ENCODE peak calls at places on chromosomes 12 and 14, in four cellular contexts. O is HCT116, Z is IMR-90, J is esophagus squamous epithelium. L is an unnamed sample. For H3K4me1, the result is how much of the 10 kb centered on the place peaks cover.

GRCh38 chr12:23760495-23760894 is 189.0 kb downstream of the SOX5 start:
- DNase-seq in O (no peak), J (no peak), Z (no peak), L (no peak)

GRCh38 chr12:124700810-124701594 is 133.6 kb upstream of the NCOR2 start:
- DNase-seq in Z (peak), O (no peak), J (no peak), L (peak)

GRCh38 chr14:20624495-20625070 is 16.9 kb downstream of the OR6S1 start:
- DNase-seq in O (no peak), Z (peak), J (no peak), L (no peak)

GRCh38 chr14:35438910-35439713 is 34.6 kb upstream of the NFKBIA start:
- DNase-seq in Z (no peak), J (no peak), O (peak), L (no peak)

GRCh38 chr14:57391609-57392195 is 1.3 kb downstream of the NAA30 start:
- DNase-seq in Z (peak), O (no peak), J (no peak), L (no peak)

GRCh38 chr14:38042356-38042755 is 165.3 kb upstream of the SSTR1 start:
- DNase-seq in Z (peak), J (no peak), O (peak), L (no peak)

GRCh38 chr12:31737763-31738162 is 8.9 kb upstream of the AMN1 start:
- DNase-seq in Z (no peak), J (no peak), O (no peak), L (no peak)

GRCh38 chr14:60102389-60102788 is 10.7 kb downstream of the PCNX4 start:
- DNase-seq in J (no peak), O (no peak), Z (peak), L (no peak)

GRCh38 chr12:127810026-127810425 is 456.9 kb upstream of the TMEM132C start:
- DNase-seq in O (no peak), J (no peak), Z (no peak), L (no peak)

GRCh38 chr12:94762259-94762942 is 112.0 kb upstream of the TMCC3 start:
- DNase-seq in Z (no peak), J (no peak), O (no peak), L (no peak)

GRCh38 chr12:63308701-63309100 is 157.7 kb upstream of the AVPR1A start:
- DNase-seq in O (no peak), J (no peak), Z (no peak), L (no peak)

GRCh38 chr14:99273025-99273723 is 1.2 kb upstream of the BCL11B start:
- DNase-seq in O (no peak), Z (no peak), J (no peak), L (no peak)

GRCh38 chr12:53829130-53829529 is 77.4 kb upstream of the CISTR start:
- DNase-seq in O (no peak), J (no peak), Z (no peak), L (no peak)

GRCh38 chr12:106764738-106765137 is 9.7 kb upstream of the RIC8B start:
- DNase-seq in J (no peak), Z (no peak), O (no peak), L (no peak)

GRCh38 chr12:110741795-110742717 is 635 bp downstream of the PPP1CC start:
- DNase-seq in O (no peak), J (no peak), Z (peak), L (no peak)

GRCh38 chr12:56120158-56120846 is 2.2 kb downstream of the ZC3H10 start:
- DNase-seq in J (no peak), O (no peak), Z (peak), L (no peak)

GRCh38 chr12:117494833-117495714 is 133.6 kb upstream of the NOS1 start:
- DNase-seq in O (no peak), Z (no peak), J (no peak), L (no peak)

GRCh38 chr14:56666716-56667115 is 87.1 kb downstream of the TMEM260 start:
- DNase-seq in J (no peak), O (no peak), Z (peak), L (no peak)

GRCh38 chr12:50006754-50007442 is 18.4 kb downstream of the RACGAP1 start:
- DNase-seq in Z (peak), O (no peak), J (no peak), L (no peak)

GRCh38 chr14:68444449-68445168 is 348.3 kb downstream of the ZFP36L1 start:
- DNase-seq in Z (peak), J (no peak), O (no peak), L (peak)

GRCh38 chr12:107442593-107442992 is 243.0 kb upstream of the PWP1 start:
- DNase-seq in Z (peak), J (no peak), O (no peak), L (no peak)

GRCh38 chr12:54021006-54021405 is 7.2 kb upstream of the HOXC6 start:
- DNase-seq in J (no peak), Z (no peak), O (no peak), L (no peak)

GRCh38 chr12:110639336-110640178 is 25.6 kb downstream of the TCTN1 start:
- DNase-seq in O (no peak), J (no peak), Z (peak), L (no peak)

GRCh38 chr14:54627325-54627717 is 60.4 kb downstream of the SAMD4A start:
- DNase-seq in O (no peak), J (no peak), Z (no peak), L (no peak)

GRCh38 chr14:61750708-61751474 is 11.3 kb upstream of the SNAPC1 start:
- DNase-seq in O (peak), J (peak), Z (peak), L (peak)
- TF ChIP-seq POLR2A in O (peak), J (no peak), Z (no peak), L (peak)

GRCh38 chr14:76138758-76139723 is 12.7 kb upstream of the GPATCH2L start:
- DNase-seq in O (no peak), Z (no peak), J (no peak), L (no peak)
- H3K4me3 ChIP-seq in O (no peak), Z (no peak), J (peak), L (peak)

GRCh38 chr14:24984846-24985589 is 64.9 kb downstream of the STXBP6 start:
- DNase-seq in J (no peak), Z (no peak), O (no peak), L (no peak)
- H3K4me1 ChIP-seq in J (under half), Z (under half), O (under half), L (under half)

GRCh38 chr14:74905595-74906142 is 17.4 kb downstream of the RPS6KL1 start:
- DNase-seq in Z (peak), O (peak), J (no peak), L (peak)

GRCh38 chr14:74907744-74908143 is 15.3 kb downstream of the RPS6KL1 start:
- DNase-seq in J (no peak), Z (no peak), O (no peak), L (no peak)

GRCh38 chr14:74904623-74905503 is 18.2 kb downstream of the RPS6KL1 start:
- DNase-seq in J (no peak), Z (no peak), O (no peak), L (no peak)

GRCh38 chr14:74908861-74909341 is 14.2 kb downstream of the RPS6KL1 start:
- DNase-seq in J (no peak), Z (no peak), O (no peak), L (no peak)

GRCh38 chr14:74906923-74907620 is 16.0 kb downstream of the RPS6KL1 start:
- DNase-seq in J (no peak), Z (no peak), O (no peak), L (no peak)
- TF ChIP-seq POLR2A in J (no peak), Z (no peak), O (no peak), L (no peak)

GRCh38 chr12:57547366-57548315 is 649 bp upstream of the DCTN2 start:
- DNase-seq in J (no peak), O (no peak), Z (no peak), L (no peak)
- H3K4me3 ChIP-seq in J (peak), O (peak), Z (no peak), L (peak)

GRCh38 chr12:114666746-114667668 is 17.0 kb downstream of the TBX3 start:
- DNase-seq in Z (no peak), J (no peak), O (no peak), L (no peak)
- H3K4me1 ChIP-seq in Z (under half), J (under half), O (under half), L (under half)

DNA sequence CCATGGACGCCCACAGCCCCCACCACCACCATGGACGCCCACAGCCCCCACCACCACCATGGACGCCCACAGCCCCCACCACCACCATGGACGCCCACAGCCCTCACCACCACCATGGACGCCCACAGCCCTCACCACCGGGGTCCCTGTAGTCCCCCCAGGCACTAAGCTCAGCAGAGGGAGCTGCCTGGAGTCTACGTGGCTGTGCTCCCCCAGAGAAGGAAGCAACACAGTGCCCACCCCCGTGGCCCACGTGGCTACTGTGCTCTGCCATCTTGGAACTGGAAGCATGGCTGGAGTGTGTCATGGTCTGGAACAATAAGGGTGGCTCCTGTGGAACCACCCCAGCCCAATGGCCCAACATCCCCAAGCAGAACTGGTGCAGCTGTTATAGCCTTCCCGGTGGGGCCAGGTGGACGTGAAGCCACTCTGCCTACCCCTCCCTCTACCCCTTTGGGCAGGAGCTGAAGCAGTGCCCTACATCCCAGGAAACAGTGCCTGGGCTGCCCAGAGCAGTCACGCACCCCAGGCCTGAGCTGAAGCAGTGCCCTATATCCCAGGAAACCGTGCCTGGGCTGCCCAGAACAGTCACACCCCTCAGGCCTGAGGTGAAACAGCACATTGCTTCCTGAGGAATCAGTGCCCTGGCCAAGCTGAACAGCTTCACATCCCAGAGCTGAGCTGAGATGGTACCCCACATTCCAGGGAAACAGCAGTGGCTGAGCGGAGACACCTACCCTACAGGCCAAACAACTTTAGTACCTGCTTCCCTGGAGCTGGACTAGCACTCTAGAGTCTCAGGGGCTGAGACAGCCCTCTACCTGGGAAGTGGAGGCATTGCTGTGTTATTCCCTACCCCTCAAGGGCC is 9.0 kb upstream of the SFSWAP start:
- DNase-seq in J (no peak), O (no peak), Z (no peak), L (no peak)
- TF ChIP-seq POLR2A in J (no peak), O (no peak), Z (no peak), L (no peak)

GRCh38 chr12:113152835-113153814 is 3.6 kb downstream of the CFAP73 start:
- DNase-seq in O (peak), Z (peak), J (no peak), L (peak)

GRCh38 chr12:113154351-113154973 is 4.9 kb downstream of the CFAP73 start:
- DNase-seq in O (no peak), J (no peak), Z (peak), L (no peak)

GRCh38 chr12:113151655-113152054 is 2.1 kb downstream of the CFAP73 start:
- DNase-seq in O (no peak), Z (no peak), J (no peak), L (no peak)

GRCh38 chr12:113155060-113155459 is 5.5 kb downstream of the CFAP73 start:
- DNase-seq in Z (no peak), O (no peak), J (no peak), L (no peak)

GRCh38 chr12:113152196-113152834 is 2.8 kb downstream of the CFAP73 start:
- DNase-seq in O (no peak), J (no peak), Z (no peak), L (no peak)
- H3K4me3 ChIP-seq in O (peak), J (peak), Z (no peak), L (peak)

GRCh38 chr14:73746540-73747385 is 32.6 kb upstream of the PNMA1 start:
- DNase-seq in J (no peak), Z (no peak), O (no peak), L (no peak)
- H3K4me1 ChIP-seq in J (half or more), Z (half or more), O (under half), L (half or more)